ENCODE peak calls at places on chromosome 5, in eight cellular contexts. F is iPS DF 6.9; U is CD8-positive, alpha-beta T cell; L is CD8-positive, alpha-beta memory T cell; Y is sigmoid colon; T is HCT116; V is left lung; G is PC-3. M is an unnamed sample.
A peak's percentile ranks its signal among the peaks of the same experiment; 100 is the strongest.

GRCh38 chr5:151157426-151158286 is at the start of gene ANXA6:
- DNase-seq in F (peak; percentile 66), T (peak; percentile 45), U (peak; percentile 60), Y (peak; percentile 95), G (peak; percentile 88), V (peak; percentile 97), L (peak; percentile 67), M (peak; percentile 59)

GRCh38 chr5:65263291-65263690 is 218.4 kb downstream of the ADAMTS6 start:
- DNase-seq in L (no peak), U (no peak), G (no peak), V (no peak), T (no peak), Y (no peak), F (no peak), M (no peak)

GRCh38 chr5:154837009-154837881 is 13.2 kb downstream of the FAXDC2 start:
- DNase-seq in L (no peak), V (no peak), U (no peak), Y (peak; percentile 13), G (no peak), T (no peak), F (no peak), M (no peak)

GRCh38 chr5:161763571-161763970 is 78.0 kb downstream of the GABRA6 start:
- DNase-seq in L (no peak), F (no peak), U (no peak), T (no peak), Y (no peak), G (no peak), V (no peak), M (no peak)

GRCh38 chr5:1865486-1865885 is 17.2 kb downstream of the IRX4 start:
- DNase-seq in F (no peak), U (no peak), V (peak; percentile 61), Y (no peak), L (no peak), T (no peak), G (no peak), M (no peak)

GRCh38 chr5:126680215-126680817 is 79.6 kb downstream of the PHAX start:
- DNase-seq in F (no peak), U (no peak), G (peak; percentile 29), V (no peak), Y (no peak), L (no peak), T (no peak), M (peak; percentile 38)

GRCh38 chr5:56078675-56079500 is 84.1 kb upstream of the IL6ST start:
- DNase-seq in F (no peak), V (no peak), Y (peak; percentile 80), L (no peak), G (no peak), U (no peak), T (no peak), M (no peak)

GRCh38 chr5:60177596-60177995 is 284.1 kb upstream of the PDE4D start:
- DNase-seq in U (no peak), V (no peak), T (no peak), Y (no peak), L (no peak), F (no peak), G (no peak), M (no peak)

GRCh38 chr5:172505403-172505759 is 51.1 kb upstream of the SH3PXD2B start:
- DNase-seq in U (no peak), T (no peak), Y (peak; percentile 54), F (no peak), L (no peak), G (no peak), V (no peak), M (no peak)

GRCh38 chr5:172412724-172413260 is 41.5 kb downstream of the SH3PXD2B start:
- DNase-seq in F (no peak), V (peak; percentile 91), U (no peak), T (no peak), L (no peak), Y (peak; percentile 96), G (peak; percentile 73), M (peak; percentile 45)

GRCh38 chr5:59744531-59744992 is 149.0 kb downstream of the PDE4D start:
- DNase-seq in G (peak; percentile 74), V (no peak), L (no peak), Y (no peak), T (no peak), U (no peak), F (no peak), M (peak; percentile 83)

GRCh38 chr5:168298949-168299348 is 7.5 kb downstream of the WWC1 start:
- DNase-seq in V (no peak), F (no peak), L (no peak), U (no peak), G (no peak), Y (no peak), T (no peak), M (no peak)

GRCh38 chr5:150846651-150847333 is 471 bp downstream of the IRGM start:
- DNase-seq in T (peak; percentile 84), L (peak; percentile 45), F (peak; percentile 64), V (no peak), Y (peak; percentile 75), U (peak; percentile 58), G (peak; percentile 79), M (peak; percentile 73)

GRCh38 chr5:102313907-102314306 is 17.8 kb upstream of the SLCO4C1 start:
- DNase-seq in G (no peak), Y (no peak), L (no peak), V (no peak), T (no peak), U (no peak), F (no peak), M (no peak)

DNA sequence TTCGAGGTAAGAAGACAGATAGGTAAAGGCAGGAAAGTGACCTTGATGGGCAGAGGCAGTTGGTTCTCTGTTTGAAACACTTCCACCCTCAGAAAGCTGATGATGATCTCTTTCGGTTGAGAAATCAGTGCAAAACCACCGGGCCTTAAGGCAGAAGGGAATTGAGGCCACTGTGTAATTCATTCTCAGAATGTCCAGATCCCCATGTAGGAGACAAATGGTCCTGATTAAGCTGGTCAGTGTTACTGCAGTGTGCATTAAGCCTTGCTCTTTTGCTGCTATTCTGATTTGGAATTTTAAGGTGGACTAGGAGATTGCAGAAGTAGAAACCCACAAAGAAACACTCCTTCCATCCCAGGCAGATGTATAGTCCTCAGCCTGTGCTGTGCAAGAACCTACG is 255.2 kb downstream of the ARHGAP26 start:
- DNase-seq in L (no peak), U (no peak), G (no peak), Y (no peak), T (no peak), F (no peak), V (no peak), M (no peak)
- H3K27ac ChIP-seq in L (no peak overlapping the region), U (no peak overlapping the region), G (no peak overlapping the region), Y (no peak overlapping the region), T (no peak overlapping the region), F (no peak overlapping the region), V (no peak overlapping the region), M (no peak overlapping the region)

GRCh38 chr5:54519083-54519541 is 1.6 kb downstream of the SNX18 start:
- DNase-seq in F (no peak), Y (peak; percentile 68), V (peak; percentile 78), L (no peak), T (no peak), G (no peak), U (no peak), M (no peak)
- H3K27ac ChIP-seq in F (no peak overlapping the region), Y (peak overlapping the region; percentile 99), V (peak overlapping the region; percentile 74), L (no peak overlapping the region), T (no peak overlapping the region), G (no peak overlapping the region), U (no peak overlapping the region), M (no peak overlapping the region)

GRCh38 chr5:138527170-138527569 is 15.9 kb downstream of the ETF1 start:
- DNase-seq in U (no peak), Y (no peak), V (no peak), F (no peak), G (no peak), L (no peak), T (no peak), M (no peak)

GRCh38 chr5:138528744-138529469 is 14.1 kb downstream of the ETF1 start:
- DNase-seq in G (no peak), T (no peak), U (no peak), V (no peak), L (no peak), F (no peak), Y (no peak), M (no peak)

GRCh38 chr5:138529812-138530211 is 13.2 kb downstream of the ETF1 start:
- DNase-seq in Y (no peak), U (no peak), G (no peak), V (no peak), L (no peak), F (no peak), T (no peak), M (no peak)

GRCh38 chr5:138523406-138523805 is 19.6 kb downstream of the ETF1 start:
- DNase-seq in L (no peak), V (no peak), F (no peak), G (no peak), T (no peak), Y (no peak), U (no peak), M (no peak)

GRCh38 chr5:138528208-138528607 is 14.8 kb downstream of the ETF1 start:
- DNase-seq in F (no peak), Y (no peak), T (no peak), U (no peak), V (no peak), L (no peak), G (no peak), M (no peak)
- H3K27ac ChIP-seq in F (no peak overlapping the region), Y (no peak overlapping the region), T (no peak overlapping the region), U (no peak overlapping the region), V (no peak overlapping the region), L (no peak overlapping the region), G (no peak overlapping the region), M (no peak overlapping the region)

DNA sequence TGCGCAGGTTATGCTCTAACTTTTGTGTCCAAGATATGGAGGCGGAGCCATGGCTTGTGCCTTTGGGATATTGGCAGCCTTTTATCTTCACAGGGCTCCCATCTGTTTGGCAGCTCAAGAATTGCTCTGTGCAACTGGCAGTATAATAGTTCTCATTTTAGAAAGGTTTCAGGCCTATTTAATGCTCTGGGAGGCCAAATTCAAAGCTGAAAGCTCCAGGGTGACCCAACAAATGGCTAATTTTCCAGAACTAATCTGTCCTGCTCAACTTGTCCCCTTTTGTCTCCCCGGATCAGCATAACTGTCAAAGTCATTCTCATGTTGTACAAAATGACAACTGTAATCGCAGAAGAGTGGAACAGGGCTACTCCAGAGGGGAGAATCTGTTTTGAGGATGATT is 52.6 kb upstream of the CXCL14 start:
- DNase-seq in G (no peak), F (no peak), Y (no peak), L (no peak), V (no peak), T (no peak), U (no peak), M (no peak)
- H3K27ac ChIP-seq in G (no peak overlapping the region), F (no peak overlapping the region), Y (no peak overlapping the region), L (no peak overlapping the region), V (no peak overlapping the region), T (no peak overlapping the region), U (no peak overlapping the region), M (no peak overlapping the region)

DNA sequence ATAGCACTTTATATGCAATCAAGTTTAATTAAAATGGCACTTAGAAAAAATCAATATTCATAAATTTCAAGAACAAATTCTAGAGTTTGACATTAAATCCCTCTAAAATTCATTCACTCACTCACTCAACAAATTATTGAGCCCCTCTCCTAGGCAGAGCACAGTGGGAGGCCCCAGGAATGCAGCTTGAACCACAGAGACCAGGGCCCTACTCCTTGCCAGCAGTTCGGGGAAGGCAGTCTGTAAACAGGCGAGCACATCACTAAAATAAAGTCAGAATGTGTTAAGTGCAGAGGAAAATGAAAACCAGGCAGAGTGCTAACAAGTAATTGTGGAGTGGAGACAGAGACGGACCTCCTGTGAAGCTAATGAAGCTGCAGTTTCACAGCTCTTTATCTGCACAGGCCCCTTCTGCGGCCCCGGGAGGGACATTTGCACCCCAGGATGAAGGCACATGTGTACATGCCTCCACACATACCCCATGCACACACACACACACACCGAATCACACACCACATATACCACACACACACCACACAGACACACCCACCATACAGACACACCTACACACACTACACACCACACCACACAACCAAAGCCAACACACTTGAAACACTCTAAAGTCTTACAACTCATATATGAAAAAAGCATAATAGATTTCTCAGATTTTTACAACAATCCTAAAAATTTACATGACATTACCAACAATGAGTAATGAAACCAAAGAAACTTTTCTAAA is 40.5 kb downstream of the BHMT start:
- DNase-seq in L (no peak), Y (no peak), V (no peak), T (no peak), G (no peak), U (no peak), F (no peak), M (no peak)
- H3K27ac ChIP-seq in L (no peak overlapping the region), Y (no peak overlapping the region), V (no peak overlapping the region), T (no peak overlapping the region), G (no peak overlapping the region), U (no peak overlapping the region), F (no peak overlapping the region), M (no peak overlapping the region)

M was measured in mammary epithelial cell.